ENCODE peak calls at places on chromosomes 13 and 19, in seven cellular contexts. F is NCI-H82, Z is GM23248, G is ELR, I is NCI-H460, C is GM19239, A is LHCN-M2. V is an unnamed sample.

GRCh38 chr19:11234486-11235075 is 4.8 kb upstream of the ANGPTL8 start:
- DNase-seq in C (no peak), F (no peak), Z (no peak), I (no peak), A (no peak), G (no peak), V (no peak)

GRCh38 chr13:104318121-104318520 is 1251.9 kb upstream of the SLC10A2 start:
- DNase-seq in Z (no peak), G (peak), I (peak), A (peak), F (peak), C (no peak), V (peak)

GRCh38 chr13:88541993-88542392 is 870.8 kb downstream of the SLITRK5 start:
- DNase-seq in I (no peak), G (no peak), Z (no peak), C (no peak), A (no peak), F (no peak), V (no peak)

GRCh38 chr19:18317998-18318800 is 4.7 kb downstream of the LSM4 start:
- DNase-seq in G (no peak), A (no peak), C (no peak), Z (no peak), I (no peak), F (no peak), V (no peak)

GRCh38 chr13:35614666-35615065 is 138.2 kb upstream of the MAB21L1 start:
- DNase-seq in A (no peak), Z (no peak), C (no peak), F (no peak), G (no peak), I (no peak), V (no peak)

GRCh38 chr19:40348961-40349507 is 539 bp downstream of the PLD3 start:
- DNase-seq in G (peak), I (peak), F (peak), A (peak), C (no peak), Z (peak), V (peak)

GRCh38 chr13:114339779-114340534 is 25.7 kb downstream of the CHAMP1 start:
- DNase-seq in F (peak), A (peak), C (no peak), G (peak), I (peak), Z (peak), V (peak)

GRCh38 chr13:63012016-63012415 is 1596.4 kb upstream of the PCDH20 start:
- DNase-seq in I (no peak), A (no peak), C (no peak), F (no peak), G (no peak), Z (no peak), V (no peak)

GRCh38 chr13:40206241-40207109 is 460.0 kb downstream of the FOXO1 start:
- DNase-seq in G (peak), Z (peak), A (peak), C (no peak), F (no peak), I (no peak), V (no peak)

GRCh38 chr13:97432917-97433726 is 847 bp upstream of the RAP2A start:
- DNase-seq in G (peak), Z (peak), A (peak), I (peak), F (peak), C (peak), V (peak)

GRCh38 chr13:29428310-29428991 is 167.0 kb downstream of the SLC7A1 start:
- DNase-seq in A (peak), F (peak), Z (peak), G (peak), C (no peak), I (no peak), V (peak)

GRCh38 chr13:67390462-67391093 is 160.4 kb upstream of the PCDH9 start:
- DNase-seq in A (peak), Z (no peak), F (no peak), C (no peak), G (peak), I (no peak), V (peak)

GRCh38 chr19:4390017-4390861 is 10.1 kb downstream of the SH3GL1 start:
- DNase-seq in C (no peak), G (peak), F (no peak), A (no peak), I (no peak), Z (peak), V (no peak)

GRCh38 chr13:99414048-99414995 is 87.0 kb upstream of the TM9SF2 start:
- DNase-seq in A (no peak), F (no peak), C (no peak), I (no peak), G (no peak), Z (no peak), V (no peak)

GRCh38 chr13:51025245-51025872 is 85.7 kb downstream of the C13orf42 start:
- DNase-seq in F (no peak), I (no peak), Z (no peak), G (no peak), C (no peak), A (no peak), V (no peak)

GRCh38 chr13:25752957-25753540 is 298.8 kb downstream of the SHISA2 start:
- DNase-seq in A (peak), Z (peak), F (no peak), C (no peak), I (no peak), G (peak), V (peak)

GRCh38 chr19:56383826-56384605 is 9.3 kb downstream of the ZNF582 start:
- DNase-seq in I (no peak), A (no peak), G (peak), F (no peak), Z (peak), C (no peak), V (no peak)

GRCh38 chr13:75628811-75629210 is 7.3 kb upstream of the LMO7 start:
- DNase-seq in F (no peak), Z (no peak), I (no peak), A (no peak), G (no peak), C (no peak), V (no peak)

GRCh38 chr19:17677002-17677401 is 11.2 kb downstream of the UNC13A start:
- DNase-seq in F (peak), C (no peak), I (no peak), G (no peak), Z (no peak), A (no peak), V (peak)

GRCh38 chr13:46712524-46712923 is 84.4 kb downstream of the ESD start:
- DNase-seq in I (no peak), F (no peak), A (peak), G (no peak), Z (no peak), C (no peak), V (no peak)

GRCh38 chr13:78601886-78602560 is 1.3 kb downstream of the POU4F1 start:
- DNase-seq in I (no peak), A (no peak), Z (no peak), F (peak), G (no peak), C (no peak), V (peak)

GRCh38 chr19:48413879-48414623 is 20.6 kb downstream of the GRIN2D start:
- DNase-seq in I (no peak), A (peak), F (no peak), Z (peak), G (peak), C (no peak), V (peak)

GRCh38 chr13:100465558-100465957 is 123.0 kb downstream of the GGACT start:
- DNase-seq in I (no peak), Z (no peak), F (no peak), C (no peak), A (no peak), G (no peak), V (no peak)

GRCh38 chr13:36190771-36191170 is 23.6 kb downstream of the SOHLH2 start:
- DNase-seq in I (no peak), Z (no peak), A (peak), C (no peak), G (no peak), F (no peak), V (no peak)

GRCh38 chr13:74891610-74892009 is 590.4 kb downstream of the TBC1D4 start:
- DNase-seq in I (no peak), C (no peak), F (no peak), A (peak), Z (peak), G (peak), V (peak)

GRCh38 chr19:55720214-55720746 is 17.9 kb downstream of the NLRP9 start:
- DNase-seq in G (no peak), I (no peak), A (no peak), C (no peak), F (no peak), Z (no peak), V (no peak)

GRCh38 chr19:15673176-15673654 is 328 bp downstream of the CYP4F12 start:
- DNase-seq in Z (no peak), F (no peak), A (no peak), I (no peak), G (no peak), C (no peak), V (no peak)

GRCh38 chr19:40523322-40524047 is 53.2 kb upstream of the SHKBP1 start:
- DNase-seq in Z (peak), F (peak), C (peak), I (peak), G (peak), A (peak), V (peak)

GRCh38 chr19:35224681-35225604 is 3.6 kb downstream of the FAM187B start:
- DNase-seq in F (no peak), I (no peak), C (no peak), A (no peak), Z (no peak), G (no peak), V (peak)

V was measured in DMS53.